ENCODE peak calls at places on chromosomes 7 and 10, in nine cellular contexts. Y, B, F, N, V, U, S, M and Z are unnamed samples.

GRCh38 chr10:23643396-23643795 is 204.5 kb downstream of the OTUD1 start:
- DNase-seq in Y (no peak), B (no peak), F (no peak), N (no peak), V (no peak), U (no peak), S (no peak), M (no peak), Z (no peak)

GRCh38 chr7:17230099-17230807 is 68.2 kb upstream of the AHR start:
- DNase-seq in Y (no peak), B (no peak), F (no peak), N (no peak), V (no peak), U (no peak), S (no peak), M (no peak), Z (no peak)

GRCh38 chr10:125159932-125160855 is at the start of gene CTBP2:
- DNase-seq in Y (no peak), B (peak), F (no peak), N (no peak), V (peak), U (peak), S (no peak), M (peak), Z (no peak)

GRCh38 chr7:132666786-132667185 is 90.5 kb upstream of the PLXNA4 start:
- DNase-seq in Y (no peak), B (no peak), F (no peak), N (no peak), V (no peak), U (no peak), S (no peak), M (no peak), Z (no peak)

GRCh38 chr10:12730809-12731519 is 270.5 kb downstream of the CCDC3 start:
- DNase-seq in Y (no peak), B (peak), F (no peak), N (no peak), V (no peak), U (no peak), S (no peak), M (no peak), Z (no peak)

GRCh38 chr10:131452926-131453771 is 141.6 kb upstream of the TCERG1L start:
- DNase-seq in Y (no peak), B (no peak), F (no peak), N (no peak), V (no peak), U (no peak), S (no peak), M (peak), Z (no peak)

GRCh38 chr7:107564553-107565298 is 955 bp downstream of the DUS4L start:
- DNase-seq in Y (no peak), B (peak), F (no peak), N (no peak), V (no peak), U (no peak), S (no peak), M (no peak), Z (no peak)

GRCh38 chr7:139762886-139763285 is 14.9 kb downstream of the HIPK2 start:
- DNase-seq in Y (no peak), B (peak), F (no peak), N (no peak), V (no peak), U (no peak), S (no peak), M (peak), Z (no peak)

GRCh38 chr7:17444673-17445072 is 146.2 kb downstream of the AHR start:
- DNase-seq in Y (no peak), B (peak), F (no peak), N (no peak), V (no peak), U (no peak), S (no peak), M (no peak), Z (no peak)

GRCh38 chr7:92608380-92609322 is 18.5 kb upstream of the FAM133B start:
- DNase-seq in Y (no peak), B (no peak), F (no peak), N (no peak), V (peak), U (no peak), S (peak), M (peak), Z (no peak)

GRCh38 chr7:83957333-83957732 is 237.3 kb downstream of the SEMA3A start:
- DNase-seq in Y (no peak), B (peak), F (no peak), N (no peak), V (no peak), U (no peak), S (no peak), M (no peak), Z (no peak)

GRCh38 chr7:129332354-129333056 is 101.7 kb upstream of the STRIP2 start:
- DNase-seq in Y (peak), B (peak), F (no peak), N (no peak), V (no peak), U (no peak), S (no peak), M (no peak), Z (no peak)

GRCh38 chr10:96266118-96266770 is 5.1 kb downstream of the BLNK start:
- DNase-seq in Y (no peak), B (no peak), F (no peak), N (no peak), V (no peak), U (no peak), S (peak), M (no peak), Z (no peak)

GRCh38 chr10:98482096-98482495 is 35.4 kb upstream of the HPS1 start:
- DNase-seq in Y (no peak), B (no peak), F (no peak), N (no peak), V (no peak), U (no peak), S (no peak), M (no peak), Z (no peak)

GRCh38 chr10:128062837-128063563 is 63.2 kb downstream of the MKI67 start:
- DNase-seq in Y (no peak), B (peak), F (peak), N (peak), V (no peak), U (peak), S (no peak), M (no peak), Z (peak)

GRCh38 chr7:14021069-14021468 is 31.6 kb upstream of the ETV1 start:
- DNase-seq in Y (no peak), B (peak), F (no peak), N (no peak), V (no peak), U (no peak), S (no peak), M (no peak), Z (no peak)

GRCh38 chr7:5470721-5471311 is 47.2 kb upstream of the TNRC18 start:
- DNase-seq in Y (no peak), B (peak), F (no peak), N (no peak), V (no peak), U (no peak), S (no peak), M (peak), Z (no peak)

GRCh38 chr10:92897916-92898315 is 49.6 kb downstream of the EXOC6 start:
- DNase-seq in Y (no peak), B (no peak), F (no peak), N (no peak), V (no peak), U (no peak), S (no peak), M (no peak), Z (no peak)

GRCh38 chr7:151139071-151139521 is 28.4 kb downstream of the GBX1 start:
- DNase-seq in Y (no peak), B (no peak), F (no peak), N (no peak), V (no peak), U (no peak), S (no peak), M (peak), Z (no peak)

GRCh38 chr10:2926918-2927660 is 140.3 kb upstream of the PFKP start:
- DNase-seq in Y (no peak), B (no peak), F (no peak), N (no peak), V (no peak), U (no peak), S (no peak), M (peak), Z (no peak)

GRCh38 chr7:50477640-50478039 is 27.5 kb upstream of the FIGNL1 start:
- DNase-seq in Y (no peak), B (no peak), F (no peak), N (no peak), V (no peak), U (no peak), S (no peak), M (no peak), Z (no peak)

GRCh38 chr10:119296703-119297102 is 89.3 kb downstream of the GRK5 start:
- DNase-seq in Y (no peak), B (no peak), F (no peak), N (no peak), V (no peak), U (no peak), S (no peak), M (no peak), Z (no peak)

GRCh38 chr10:191703-192518 is 56.7 kb downstream of the ZMYND11 start:
- DNase-seq in Y (peak), B (peak), F (no peak), N (no peak), V (no peak), U (no peak), S (no peak), M (no peak), Z (no peak)